ENCODE peak calls at places on chromosomes 2 and 18, in eight cellular contexts. S, A, G, R, H, K, M and Q are unnamed samples.

GRCh38 chr2:189580267-189580661 is 322 bp downstream of the SLC40A1 start:
- DNase-seq in A (peak; percentile 85), R (no peak), S (peak; percentile 53), G (peak; percentile 17), M (peak; percentile 63), H (peak; percentile 43), K (peak; percentile 67), Q (peak; percentile 13)

GRCh38 chr2:212926948-212927347 is 224.5 kb downstream of the IKZF2 start:
- DNase-seq in K (peak; percentile 70), M (no peak), A (no peak), R (peak; percentile 36), H (no peak), G (no peak), S (peak; percentile 36), Q (no peak)

GRCh38 chr2:19545507-19545906 is 187.1 kb upstream of the OSR1 start:
- DNase-seq in G (no peak), M (no peak), A (no peak), R (no peak), H (no peak), K (no peak), S (no peak), Q (no peak)

GRCh38 chr2:74001781-74002514 is 17.2 kb downstream of the TET3 start:
- DNase-seq in K (peak; percentile 62), S (no peak), H (no peak), R (peak; percentile 39), M (no peak), G (no peak), A (peak; percentile 72), Q (no peak)

GRCh38 chr2:135997380-135997779 is 12.0 kb upstream of the DARS1 start:
- DNase-seq in K (no peak), A (peak; percentile 91), M (no peak), R (no peak), S (no peak), G (no peak), H (peak; percentile 52), Q (peak; percentile 37)

GRCh38 chr2:157628532-157629415 is at the start of gene ACVR1C:
- DNase-seq in S (peak; percentile 40), M (peak; percentile 69), K (peak; percentile 70), R (peak; percentile 55), H (peak; percentile 65), G (peak; percentile 71), A (peak; percentile 89), Q (peak; percentile 59)

GRCh38 chr2:181106789-181107418 is 126.5 kb downstream of the UBE2E3 start:
- DNase-seq in K (no peak), G (peak; percentile 7), R (peak; percentile 93), H (no peak), A (no peak), S (no peak), M (no peak), Q (peak; percentile 60)

GRCh38 chr18:14768241-14768640 is 20.3 kb downstream of the ANKRD30B start:
- DNase-seq in A (no peak), G (no peak), K (no peak), M (no peak), R (peak; percentile 16), H (no peak), S (no peak), Q (no peak)

GRCh38 chr18:79570266-79571201 is 109.1 kb upstream of the CTDP1 start:
- DNase-seq in R (peak; percentile 43), H (peak; percentile 29), G (no peak), A (peak; percentile 27), K (peak; percentile 34), S (peak; percentile 14), M (no peak), Q (peak; percentile 54)

GRCh38 chr2:10245661-10246060 is 57.0 kb upstream of the HPCAL1 start:
- DNase-seq in S (no peak), H (peak; percentile 28), M (no peak), G (no peak), R (no peak), K (peak; percentile 43), A (peak; percentile 64), Q (no peak)

GRCh38 chr2:10284108-10284870 is 18.4 kb upstream of the HPCAL1 start:
- DNase-seq in R (no peak), M (no peak), H (no peak), K (no peak), A (peak; percentile 56), G (no peak), S (no peak), Q (no peak)

GRCh38 chr2:108320326-108320932 is 31.7 kb downstream of the SULT1C2 start:
- DNase-seq in K (no peak), M (no peak), H (no peak), A (no peak), R (no peak), S (no peak), G (no peak), Q (no peak)

GRCh38 chr2:74849228-74849892 is 15.4 kb downstream of the HK2 start:
- DNase-seq in R (no peak), S (peak; percentile 39), M (no peak), G (no peak), K (no peak), A (peak; percentile 91), H (peak; percentile 67), Q (peak; percentile 42)

GRCh38 chr2:222907048-222907447 is 46.2 kb downstream of the ACSL3 start:
- DNase-seq in H (no peak), G (no peak), K (no peak), R (no peak), S (no peak), A (no peak), M (no peak), Q (no peak)

GRCh38 chr2:110688594-110689091 is 10.8 kb upstream of the BUB1 start:
- DNase-seq in M (no peak), H (no peak), S (no peak), R (peak; percentile 25), G (no peak), A (no peak), K (no peak), Q (no peak)

GRCh38 chr2:230000118-230000841 is 68.4 kb downstream of the SLC16A14 start:
- DNase-seq in H (no peak), K (no peak), R (no peak), G (no peak), M (no peak), S (no peak), A (no peak), Q (peak; percentile 80)

GRCh38 chr2:220811952-220812570 is 760.0 kb downstream of the EPHA4 start:
- DNase-seq in G (no peak), S (no peak), K (no peak), H (no peak), A (no peak), M (no peak), R (peak; percentile 20), Q (no peak)

GRCh38 chr2:118905206-118905605 is 36.8 kb upstream of the MARCO start:
- DNase-seq in K (no peak), R (no peak), G (no peak), A (no peak), H (no peak), M (no peak), S (no peak), Q (no peak)

DNA sequence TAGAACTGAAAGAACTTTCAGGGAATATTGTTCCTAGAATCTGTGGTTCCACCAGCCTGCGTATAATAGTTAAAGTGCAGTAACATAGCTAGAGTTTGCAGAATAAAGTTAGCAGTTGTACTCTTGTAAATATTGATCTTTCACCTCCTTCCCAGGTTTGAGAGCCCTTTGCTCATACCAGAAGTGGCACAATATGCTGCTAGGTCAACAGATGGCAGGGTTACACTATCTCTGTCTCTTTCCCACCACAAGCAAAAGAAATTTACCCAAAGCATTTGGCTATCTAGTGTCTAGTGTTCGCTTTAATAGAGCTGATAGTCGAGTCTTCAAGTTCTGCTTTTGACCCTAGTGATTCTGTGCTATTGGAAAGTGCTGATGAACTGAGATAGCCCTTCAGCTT is 119.0 kb upstream of the KLHL14 start:
- DNase-seq in R (no peak), S (no peak), A (no peak), K (no peak), H (no peak), M (no peak), G (no peak), Q (no peak)
- TF ChIP-seq CTCF in R (no peak), S (no peak), A (peak; percentile 5), K (no peak), H (no peak), M (no peak), G (no peak), Q (no peak)

GRCh38 chr2:198322275-198322674 is 517.9 kb downstream of the PLCL1 start:
- DNase-seq in K (no peak), M (no peak), S (no peak), G (no peak), A (no peak), H (no peak), R (no peak), Q (no peak)
- TF ChIP-seq CTCF in K (no peak), M (peak; percentile 37), S (peak; percentile 17), G (no peak), A (no peak), H (no peak), R (peak; percentile 38), Q (no peak)

GRCh38 chr2:128980475-128980874 is 661.8 kb upstream of the HS6ST1 start:
- DNase-seq in R (no peak), M (no peak), S (no peak), K (no peak), A (no peak), G (no peak), H (no peak), Q (no peak)

GRCh38 chr2:128978155-128978707 is 659.6 kb upstream of the HS6ST1 start:
- DNase-seq in M (no peak), G (no peak), R (no peak), A (no peak), S (no peak), K (no peak), H (no peak), Q (no peak)

GRCh38 chr2:128982001-128982400 is 663.3 kb upstream of the HS6ST1 start:
- DNase-seq in H (no peak), K (no peak), R (no peak), M (no peak), S (no peak), A (no peak), G (no peak), Q (no peak)

GRCh38 chr2:128981353-128981752 is 662.7 kb upstream of the HS6ST1 start:
- DNase-seq in M (no peak), G (no peak), S (no peak), R (no peak), K (no peak), A (no peak), H (no peak), Q (no peak)

GRCh38 chr2:128979182-128979581 is 660.5 kb upstream of the HS6ST1 start:
- DNase-seq in H (no peak), A (no peak), M (no peak), G (no peak), S (no peak), R (no peak), K (no peak), Q (no peak)
- TF ChIP-seq CTCF in H (no peak), A (no peak), M (no peak), G (no peak), S (no peak), R (no peak), K (no peak), Q (no peak)

GRCh38 chr18:28438381-28438780 is 261.5 kb upstream of the CDH2 start:
- DNase-seq in S (no peak), A (no peak), K (no peak), R (no peak), M (no peak), H (no peak), G (no peak), Q (no peak)

DNA sequence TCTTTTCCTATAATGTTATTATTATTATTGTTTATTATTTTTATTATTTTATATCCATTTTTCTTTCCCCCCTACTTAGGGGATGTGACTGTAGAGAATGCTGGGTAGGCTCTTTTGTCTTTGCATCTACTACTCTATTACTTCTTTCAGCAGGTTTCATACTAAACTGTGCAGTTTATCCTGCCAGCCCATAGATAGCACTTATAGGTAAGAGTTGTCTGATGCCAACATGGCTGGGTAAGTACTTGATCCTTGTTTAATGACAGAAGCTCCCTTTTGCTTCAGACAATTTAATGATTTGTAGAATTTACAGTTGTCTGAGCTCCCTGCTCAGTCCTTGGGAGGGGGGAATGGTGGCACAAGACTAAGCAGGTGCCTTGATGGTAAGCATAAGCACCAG is 262.9 kb upstream of the CDH2 start:
- DNase-seq in H (no peak), R (no peak), K (no peak), A (no peak), S (no peak), M (no peak), G (no peak), Q (no peak)
- TF ChIP-seq CTCF in H (no peak), R (no peak), K (no peak), A (no peak), S (no peak), M (no peak), G (no peak), Q (no peak)